ENCODE peak calls at places on chromosomes 16 and 17, in four cellular contexts. One of them, this sample, is unnamed.

GRCh38 chr16:23899869-23900268 is 64.1 kb downstream of the PRKCB start:
- DNase-seq in SK-N-SH: no peak
- DNase-seq in A549: no peak
- DNase-seq in IMR-90: no peak
- DNase-seq in this sample: no peak

GRCh38 chr16:762049-762513 is 1.5 kb downstream of the MSLN start:
- DNase-seq in A549: no peak
- DNase-seq in SK-N-SH: no peak
- DNase-seq in IMR-90: no peak
- DNase-seq in this sample: no peak

GRCh38 chr16:75702247-75702646 is 986 bp upstream of the DUXB start:
- DNase-seq in IMR-90: no peak
- DNase-seq in SK-N-SH: no peak
- DNase-seq in A549: no peak
- DNase-seq in this sample: peak

GRCh38 chr17:49136335-49136734 is 3.8 kb downstream of the B4GALNT2 start:
- DNase-seq in SK-N-SH: no peak
- DNase-seq in IMR-90: no peak
- DNase-seq in A549: no peak
- DNase-seq in this sample: no peak

GRCh38 chr16:87074635-87075318 is 242.4 kb downstream of the C16orf95 start:
- DNase-seq in SK-N-SH: no peak
- DNase-seq in A549: no peak
- DNase-seq in IMR-90: no peak
- DNase-seq in this sample: no peak

GRCh38 chr16:11871193-11871592 is 19.9 kb upstream of the RSL1D1 start:
- DNase-seq in IMR-90: peak
- DNase-seq in A549: peak
- DNase-seq in SK-N-SH: no peak
- DNase-seq in this sample: no peak

GRCh38 chr17:47253541-47254402 is at the start of gene ITGB3:
- DNase-seq in A549: peak
- DNase-seq in SK-N-SH: peak
- DNase-seq in IMR-90: peak
- DNase-seq in this sample: peak

GRCh38 chr16:50644730-50645129 is 36.4 kb downstream of the SNX20 start:
- DNase-seq in SK-N-SH: peak
- DNase-seq in A549: peak
- DNase-seq in IMR-90: no peak
- DNase-seq in this sample: no peak

GRCh38 chr16:7158481-7158880 is 174.2 kb upstream of the RBFOX1 start:
- DNase-seq in A549: no peak
- DNase-seq in SK-N-SH: no peak
- DNase-seq in IMR-90: no peak
- DNase-seq in this sample: no peak

GRCh38 chr17:33802349-33803272 is 452.5 kb upstream of the CCL2 start:
- DNase-seq in A549: no peak
- DNase-seq in SK-N-SH: no peak
- DNase-seq in IMR-90: no peak
- DNase-seq in this sample: no peak

GRCh38 chr17:57170866-57171265 is 85.5 kb upstream of the MSI2 start:
- DNase-seq in IMR-90: no peak
- DNase-seq in A549: no peak
- DNase-seq in SK-N-SH: no peak
- DNase-seq in this sample: no peak

GRCh38 chr16:50335198-50335958 is 33.4 kb downstream of the BRD7 start:
- DNase-seq in IMR-90: peak
- DNase-seq in SK-N-SH: no peak
- DNase-seq in A549: no peak
- DNase-seq in this sample: peak

GRCh38 chr17:37754363-37754762 is 9.5 kb upstream of the HNF1B start:
- DNase-seq in IMR-90: no peak
- DNase-seq in A549: no peak
- DNase-seq in SK-N-SH: no peak
- DNase-seq in this sample: no peak

GRCh38 chr17:9905902-9906301 is 831 bp upstream of the RCVRN start:
- DNase-seq in A549: peak
- DNase-seq in IMR-90: no peak
- DNase-seq in SK-N-SH: peak
- DNase-seq in this sample: peak

GRCh38 chr17:40342575-40343058 is 21.9 kb downstream of the GJD3 start:
- DNase-seq in IMR-90: no peak
- DNase-seq in SK-N-SH: no peak
- DNase-seq in A549: no peak
- DNase-seq in this sample: no peak

GRCh38 chr17:75267146-75267402 is 4.0 kb downstream of the MIF4GD start:
- DNase-seq in IMR-90: no peak
- DNase-seq in A549: no peak
- DNase-seq in SK-N-SH: peak
- DNase-seq in this sample: no peak

GRCh38 chr16:89187337-89188063 is 12.8 kb downstream of the SLC22A31 start:
- DNase-seq in SK-N-SH: no peak
- DNase-seq in IMR-90: no peak
- DNase-seq in A549: peak
- DNase-seq in this sample: peak

GRCh38 chr16:81604960-81605383 is 160.4 kb downstream of the CMIP start:
- DNase-seq in IMR-90: peak
- DNase-seq in A549: peak
- DNase-seq in SK-N-SH: no peak
- DNase-seq in this sample: no peak

GRCh38 chr16:17304814-17305169 is 166.0 kb downstream of the XYLT1 start:
- DNase-seq in SK-N-SH: no peak
- DNase-seq in IMR-90: peak
- DNase-seq in A549: no peak
- DNase-seq in this sample: no peak

GRCh38 chr16:2498085-2498484 is 15.7 kb upstream of the ATP6V0C start:
- DNase-seq in SK-N-SH: no peak
- DNase-seq in IMR-90: no peak
- DNase-seq in A549: no peak
- DNase-seq in this sample: no peak

GRCh38 chr16:54123766-54124165 is 162.8 kb downstream of the IRX3 start:
- DNase-seq in IMR-90: no peak
- DNase-seq in SK-N-SH: no peak
- DNase-seq in A549: no peak
- DNase-seq in this sample: no peak

GRCh38 chr16:85840395-85840794 is 40.9 kb downstream of the COX4I1 start:
- DNase-seq in IMR-90: no peak
- DNase-seq in A549: no peak
- DNase-seq in SK-N-SH: no peak
- DNase-seq in this sample: no peak

GRCh38 chr16:80015566-80015965 is 415.0 kb upstream of the MAF start:
- DNase-seq in SK-N-SH: no peak
- DNase-seq in IMR-90: peak
- DNase-seq in A549: peak
- DNase-seq in this sample: no peak

GRCh38 chr16:12771341-12771798 is 32.3 kb downstream of the CPPED1 start:
- DNase-seq in A549: no peak
- DNase-seq in SK-N-SH: no peak
- DNase-seq in IMR-90: no peak
- DNase-seq in this sample: no peak

GRCh38 chr17:2926019-2926650 is 129.9 kb downstream of the RAP1GAP2 start:
- DNase-seq in SK-N-SH: peak
- DNase-seq in A549: peak
- DNase-seq in IMR-90: peak
- DNase-seq in this sample: no peak

GRCh38 chr16:25124503-25124902 is 13.0 kb downstream of the LCMT1 start:
- DNase-seq in SK-N-SH: no peak
- DNase-seq in IMR-90: no peak
- DNase-seq in A549: no peak
- DNase-seq in this sample: no peak

GRCh38 chr16:50245417-50246298 is 20.7 kb upstream of the ADCY7 start:
- DNase-seq in SK-N-SH: peak
- DNase-seq in A549: peak
- DNase-seq in IMR-90: peak
- DNase-seq in this sample: peak

GRCh38 chr16:66549284-66550131 is at the start of gene TK2:
- DNase-seq in A549: no peak
- DNase-seq in IMR-90: peak
- DNase-seq in SK-N-SH: peak
- DNase-seq in this sample: peak

GRCh38 chr16:87550510-87550961 is 51.8 kb upstream of the JPH3 start:
- DNase-seq in SK-N-SH: peak
- DNase-seq in A549: peak
- DNase-seq in IMR-90: no peak
- DNase-seq in this sample: peak

GRCh38 chr17:42325026-42325425 is 36.7 kb downstream of the STAT5A start:
- DNase-seq in A549: peak
- DNase-seq in IMR-90: peak
- DNase-seq in SK-N-SH: no peak
- DNase-seq in this sample: no peak

GRCh38 chr17:65975878-65976277 is 216.1 kb downstream of the CEP112 start:
- DNase-seq in A549: no peak
- DNase-seq in SK-N-SH: no peak
- DNase-seq in IMR-90: no peak
- DNase-seq in this sample: no peak

GRCh38 chr17:75091855-75092327 is 4.1 kb downstream of the SLC16A5 start:
- DNase-seq in SK-N-SH: no peak
- DNase-seq in IMR-90: no peak
- DNase-seq in A549: peak
- DNase-seq in this sample: peak

GRCh38 chr17:77174928-77175720 is 34.4 kb downstream of the SEC14L1 start:
- DNase-seq in SK-N-SH: no peak
- DNase-seq in A549: no peak
- DNase-seq in IMR-90: no peak
- DNase-seq in this sample: no peak

GRCh38 chr17:66855204-66855603 is 20.3 kb downstream of the CACNG5 start:
- DNase-seq in IMR-90: no peak
- DNase-seq in SK-N-SH: no peak
- DNase-seq in A549: no peak
- DNase-seq in this sample: peak

GRCh38 chr17:81245024-81245664 is 6.0 kb downstream of the NDUFAF8 start:
- DNase-seq in A549: no peak
- DNase-seq in SK-N-SH: no peak
- DNase-seq in IMR-90: peak
- DNase-seq in this sample: no peak
- TF ChIP-seq RCOR1 in A549: no peak
- TF ChIP-seq RCOR1 in SK-N-SH: no peak
- TF ChIP-seq RCOR1 in IMR-90: no peak
- TF ChIP-seq RCOR1 in this sample: no peak

GRCh38 chr17:50299776-50300175 is 25.5 kb downstream of the TMEM92 start:
- DNase-seq in IMR-90: no peak
- DNase-seq in SK-N-SH: no peak
- DNase-seq in A549: no peak
- DNase-seq in this sample: no peak
- TF ChIP-seq RCOR1 in IMR-90: no peak
- TF ChIP-seq RCOR1 in SK-N-SH: no peak
- TF ChIP-seq RCOR1 in A549: no peak
- TF ChIP-seq RCOR1 in this sample: no peak

GRCh38 chr16:4157376-4157825 is 41.2 kb upstream of the ADCY9 start:
- DNase-seq in A549: no peak
- DNase-seq in IMR-90: no peak
- DNase-seq in SK-N-SH: no peak
- DNase-seq in this sample: no peak
- TF ChIP-seq RCOR1 in A549: no peak
- TF ChIP-seq RCOR1 in IMR-90: no peak
- TF ChIP-seq RCOR1 in SK-N-SH: no peak
- TF ChIP-seq RCOR1 in this sample: no peak

DNA sequence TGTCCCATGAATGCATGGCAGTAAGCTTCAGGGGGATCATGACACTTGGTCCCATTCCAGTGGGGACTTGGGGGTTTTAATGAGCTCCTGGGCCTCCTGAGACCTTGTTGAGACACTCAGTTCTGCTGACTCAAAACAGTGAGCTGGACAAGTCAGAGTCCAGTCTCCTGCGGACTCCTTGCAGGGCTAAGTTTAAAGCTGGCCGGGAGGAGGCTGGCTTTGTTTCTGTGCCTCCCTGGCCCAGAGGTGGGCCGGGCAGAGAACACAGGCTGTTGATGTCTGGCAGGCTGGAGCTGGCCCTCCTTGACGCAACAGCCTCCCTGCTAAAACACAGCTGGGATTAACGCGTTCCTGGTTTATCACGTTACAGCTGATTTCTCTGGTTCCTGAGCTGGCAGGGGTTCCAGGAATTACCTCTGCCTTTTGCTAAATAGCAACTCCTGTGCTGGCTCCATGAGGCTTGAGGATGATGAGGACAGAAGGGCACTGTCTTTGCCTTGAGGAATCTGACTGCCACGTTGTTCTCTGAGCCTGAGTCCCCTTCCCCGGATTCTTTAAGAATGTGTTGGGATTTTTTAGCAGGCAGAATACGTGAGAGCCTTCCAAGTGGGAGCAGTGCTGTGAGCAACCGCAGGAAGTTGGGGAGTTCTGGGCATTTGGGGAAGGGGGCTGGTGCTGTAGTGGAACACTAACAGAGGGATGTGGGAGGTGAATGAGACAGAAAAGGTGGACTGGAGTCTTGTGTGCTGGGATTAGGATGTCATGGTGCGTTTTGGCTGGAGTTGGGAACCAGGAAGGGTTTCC is 2.0 kb downstream of the GPT2 start:
- DNase-seq in SK-N-SH: peak
- DNase-seq in IMR-90: peak
- DNase-seq in A549: no peak
- DNase-seq in this sample: no peak
- TF ChIP-seq RCOR1 in SK-N-SH: no peak
- TF ChIP-seq RCOR1 in IMR-90: no peak
- TF ChIP-seq RCOR1 in A549: no peak
- TF ChIP-seq RCOR1 in this sample: no peak

DNA sequence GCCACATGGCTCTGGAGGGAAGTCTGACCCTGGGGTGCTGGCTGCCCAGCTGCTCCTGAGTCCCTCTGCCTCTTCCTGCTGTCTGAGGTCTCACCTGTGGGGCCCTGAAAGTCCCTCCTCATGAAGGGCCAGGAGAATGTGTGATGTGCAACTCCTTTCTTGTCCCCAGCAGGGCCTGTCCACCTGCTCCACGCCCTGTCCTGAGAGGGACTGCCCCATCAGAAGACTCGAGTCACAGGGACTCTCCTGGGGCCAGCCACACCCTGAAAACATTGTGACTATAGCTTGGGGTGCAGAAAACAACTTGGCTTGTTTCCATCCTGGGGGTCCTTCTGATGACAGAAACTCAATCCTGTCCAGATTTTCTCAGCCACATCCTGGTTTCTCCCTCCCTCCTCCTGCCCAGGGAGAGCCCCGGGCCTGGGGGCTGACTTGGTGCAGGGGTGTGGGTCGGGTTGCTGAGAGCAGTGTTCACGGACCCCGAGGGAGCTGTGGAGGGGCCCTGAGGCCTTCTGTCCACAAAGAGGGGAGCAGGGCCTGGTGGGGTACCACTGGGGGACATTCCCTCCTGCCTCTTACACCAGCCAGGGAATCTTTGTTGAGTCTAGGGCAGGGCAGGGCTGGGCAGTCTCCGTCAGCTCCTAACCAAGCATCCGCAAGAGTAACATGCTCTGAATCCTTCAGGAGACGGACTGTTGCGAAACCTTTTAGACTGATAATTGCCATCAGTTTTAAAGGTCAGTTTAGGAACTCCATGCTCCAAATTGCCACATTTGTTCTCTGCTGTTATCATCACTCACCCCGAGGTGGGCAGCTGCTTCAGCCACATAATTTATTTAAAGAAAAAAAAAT is 45.9 kb downstream of the NT5M start:
- DNase-seq in SK-N-SH: peak
- DNase-seq in IMR-90: no peak
- DNase-seq in A549: no peak
- DNase-seq in this sample: no peak
- TF ChIP-seq RCOR1 in SK-N-SH: no peak
- TF ChIP-seq RCOR1 in IMR-90: no peak
- TF ChIP-seq RCOR1 in A549: no peak
- TF ChIP-seq RCOR1 in this sample: no peak

GRCh38 chr17:72353502-72353901 is 232.7 kb downstream of the SOX9 start:
- DNase-seq in A549: no peak
- DNase-seq in SK-N-SH: no peak
- DNase-seq in IMR-90: no peak
- DNase-seq in this sample: no peak
- TF ChIP-seq RCOR1 in A549: no peak
- TF ChIP-seq RCOR1 in SK-N-SH: peak
- TF ChIP-seq RCOR1 in IMR-90: no peak
- TF ChIP-seq RCOR1 in this sample: no peak